ENCODE peak calls at places on chromosomes 16 and 17, in nine cellular contexts. One of them, this sample, is unnamed.
A peak's percentile ranks its signal among the peaks of the same experiment; 100 is the strongest.

GRCh38 chr17:68184141-68184571 is 63.7 kb upstream of the AMZ2 start:
- DNase-seq in PC-9: peak; percentile 68
- DNase-seq in astrocyte of the spinal cord: peak; percentile 23
- DNase-seq in stomach: no peak
- DNase-seq in tibial nerve: no peak
- DNase-seq in B cell: no peak
- DNase-seq in chondrocyte: no peak
- DNase-seq in fibroblast of the aortic adventitia: no peak
- DNase-seq in left ventricle myocardium inferior: no peak
- DNase-seq in this sample: no peak

GRCh38 chr17:55661359-55661758 is 61.3 kb downstream of the TMEM100 start:
- DNase-seq in tibial nerve: no peak
- DNase-seq in stomach: no peak
- DNase-seq in astrocyte of the spinal cord: no peak
- DNase-seq in PC-9: no peak
- DNase-seq in fibroblast of the aortic adventitia: no peak
- DNase-seq in chondrocyte: no peak
- DNase-seq in B cell: no peak
- DNase-seq in left ventricle myocardium inferior: no peak
- DNase-seq in this sample: no peak

GRCh38 chr17:42846594-42847280 is 2.4 kb downstream of the AOC2 start:
- DNase-seq in B cell: no peak
- DNase-seq in stomach: no peak
- DNase-seq in fibroblast of the aortic adventitia: peak; percentile 41
- DNase-seq in astrocyte of the spinal cord: peak; percentile 9
- DNase-seq in chondrocyte: no peak
- DNase-seq in left ventricle myocardium inferior: no peak
- DNase-seq in PC-9: no peak
- DNase-seq in tibial nerve: no peak
- DNase-seq in this sample: no peak

GRCh38 chr17:75557075-75557851 is 30.3 kb upstream of the MYO15B start:
- DNase-seq in B cell: no peak
- DNase-seq in astrocyte of the spinal cord: peak; percentile 15
- DNase-seq in PC-9: peak; percentile 80
- DNase-seq in chondrocyte: no peak
- DNase-seq in stomach: peak; percentile 95
- DNase-seq in tibial nerve: no peak
- DNase-seq in left ventricle myocardium inferior: no peak
- DNase-seq in fibroblast of the aortic adventitia: peak; percentile 70
- DNase-seq in this sample: no peak

GRCh38 chr16:64132686-64133085 is 989.2 kb downstream of the CDH11 start:
- DNase-seq in chondrocyte: no peak
- DNase-seq in left ventricle myocardium inferior: no peak
- DNase-seq in fibroblast of the aortic adventitia: no peak
- DNase-seq in tibial nerve: no peak
- DNase-seq in astrocyte of the spinal cord: no peak
- DNase-seq in stomach: no peak
- DNase-seq in PC-9: no peak
- DNase-seq in B cell: no peak
- DNase-seq in this sample: no peak

GRCh38 chr17:16106161-16106891 is 106.7 kb downstream of the TTC19 start:
- DNase-seq in fibroblast of the aortic adventitia: peak; percentile 84
- DNase-seq in B cell: no peak
- DNase-seq in chondrocyte: no peak
- DNase-seq in left ventricle myocardium inferior: no peak
- DNase-seq in tibial nerve: no peak
- DNase-seq in PC-9: no peak
- DNase-seq in stomach: no peak
- DNase-seq in astrocyte of the spinal cord: peak; percentile 50
- DNase-seq in this sample: no peak

GRCh38 chr16:85164838-85165516 is 52.7 kb upstream of the CIBAR2 start:
- DNase-seq in stomach: no peak
- DNase-seq in left ventricle myocardium inferior: no peak
- DNase-seq in tibial nerve: peak; percentile 65
- DNase-seq in astrocyte of the spinal cord: no peak
- DNase-seq in B cell: no peak
- DNase-seq in PC-9: peak; percentile 25
- DNase-seq in chondrocyte: no peak
- DNase-seq in fibroblast of the aortic adventitia: no peak
- DNase-seq in this sample: no peak

GRCh38 chr16:48556913-48557351 is 53.0 kb downstream of the N4BP1 start:
- DNase-seq in left ventricle myocardium inferior: no peak
- DNase-seq in PC-9: no peak
- DNase-seq in tibial nerve: no peak
- DNase-seq in chondrocyte: no peak
- DNase-seq in fibroblast of the aortic adventitia: peak; percentile 74
- DNase-seq in B cell: no peak
- DNase-seq in astrocyte of the spinal cord: peak; percentile 82
- DNase-seq in stomach: no peak
- DNase-seq in this sample: peak; percentile 41

GRCh38 chr17:81898029-81898866 is 3.8 kb upstream of the NPB start:
- DNase-seq in chondrocyte: no peak
- DNase-seq in fibroblast of the aortic adventitia: peak; percentile 93
- DNase-seq in stomach: no peak
- DNase-seq in astrocyte of the spinal cord: peak; percentile 94
- DNase-seq in tibial nerve: no peak
- DNase-seq in PC-9: peak; percentile 86
- DNase-seq in B cell: no peak
- DNase-seq in left ventricle myocardium inferior: no peak
- DNase-seq in this sample: no peak

GRCh38 chr17:42294469-42295398 is 6.4 kb downstream of the STAT5A start:
- DNase-seq in astrocyte of the spinal cord: no peak
- DNase-seq in stomach: no peak
- DNase-seq in PC-9: no peak
- DNase-seq in tibial nerve: no peak
- DNase-seq in fibroblast of the aortic adventitia: no peak
- DNase-seq in left ventricle myocardium inferior: no peak
- DNase-seq in chondrocyte: peak; percentile 37
- DNase-seq in B cell: no peak
- DNase-seq in this sample: no peak

GRCh38 chr16:27401768-27402568 is at the start of gene IL21R:
- DNase-seq in chondrocyte: no peak
- DNase-seq in PC-9: no peak
- DNase-seq in B cell: peak; percentile 91
- DNase-seq in tibial nerve: no peak
- DNase-seq in left ventricle myocardium inferior: peak; percentile 73
- DNase-seq in stomach: peak; percentile 50
- DNase-seq in astrocyte of the spinal cord: peak; percentile 84
- DNase-seq in fibroblast of the aortic adventitia: peak; percentile 59
- DNase-seq in this sample: peak; percentile 73

GRCh38 chr16:11349599-11350276 is 4.5 kb downstream of the RMI2 start:
- DNase-seq in stomach: peak; percentile 63
- DNase-seq in fibroblast of the aortic adventitia: peak; percentile 73
- DNase-seq in left ventricle myocardium inferior: peak; percentile 48
- DNase-seq in tibial nerve: peak; percentile 57
- DNase-seq in PC-9: no peak
- DNase-seq in B cell: no peak
- DNase-seq in chondrocyte: no peak
- DNase-seq in astrocyte of the spinal cord: peak; percentile 64
- DNase-seq in this sample: no peak

GRCh38 chr17:61410100-61410551 is 10.5 kb downstream of the TBX2 start:
- DNase-seq in chondrocyte: peak; percentile 76
- DNase-seq in astrocyte of the spinal cord: no peak
- DNase-seq in fibroblast of the aortic adventitia: no peak
- DNase-seq in PC-9: no peak
- DNase-seq in B cell: no peak
- DNase-seq in stomach: no peak
- DNase-seq in left ventricle myocardium inferior: no peak
- DNase-seq in tibial nerve: no peak
- DNase-seq in this sample: peak; percentile 23

GRCh38 chr16:70686376-70687171 is 721 bp upstream of the MTSS2 start:
- DNase-seq in fibroblast of the aortic adventitia: no peak
- DNase-seq in left ventricle myocardium inferior: no peak
- DNase-seq in chondrocyte: peak; percentile 93
- DNase-seq in astrocyte of the spinal cord: no peak
- DNase-seq in stomach: no peak
- DNase-seq in tibial nerve: no peak
- DNase-seq in PC-9: no peak
- DNase-seq in B cell: no peak
- DNase-seq in this sample: no peak

GRCh38 chr16:66366433-66367299 is at the start of gene CDH5:
- DNase-seq in astrocyte of the spinal cord: peak; percentile 25
- DNase-seq in stomach: no peak
- DNase-seq in tibial nerve: peak; percentile 44
- DNase-seq in left ventricle myocardium inferior: peak; percentile 77
- DNase-seq in chondrocyte: no peak
- DNase-seq in fibroblast of the aortic adventitia: peak; percentile 91
- DNase-seq in B cell: no peak
- DNase-seq in PC-9: no peak
- DNase-seq in this sample: no peak

GRCh38 chr16:3017806-3018506 is at the start of gene CLDN6:
- DNase-seq in chondrocyte: peak; percentile 92
- DNase-seq in stomach: no peak
- DNase-seq in fibroblast of the aortic adventitia: no peak
- DNase-seq in B cell: no peak
- DNase-seq in PC-9: no peak
- DNase-seq in astrocyte of the spinal cord: no peak
- DNase-seq in left ventricle myocardium inferior: no peak
- DNase-seq in tibial nerve: no peak
- DNase-seq in this sample: peak; percentile 68

GRCh38 chr16:63735456-63735855 is 1386.4 kb downstream of the CDH11 start:
- DNase-seq in PC-9: no peak
- DNase-seq in chondrocyte: no peak
- DNase-seq in B cell: no peak
- DNase-seq in fibroblast of the aortic adventitia: no peak
- DNase-seq in tibial nerve: no peak
- DNase-seq in astrocyte of the spinal cord: no peak
- DNase-seq in stomach: no peak
- DNase-seq in left ventricle myocardium inferior: no peak
- DNase-seq in this sample: no peak

GRCh38 chr17:76353004-76353598 is 615 bp downstream of the PRPSAP1 start:
- DNase-seq in left ventricle myocardium inferior: peak; percentile 36
- DNase-seq in PC-9: no peak
- DNase-seq in tibial nerve: no peak
- DNase-seq in chondrocyte: no peak
- DNase-seq in stomach: peak; percentile 34
- DNase-seq in fibroblast of the aortic adventitia: no peak
- DNase-seq in B cell: peak; percentile 40
- DNase-seq in astrocyte of the spinal cord: no peak
- DNase-seq in this sample: peak; percentile 70

GRCh38 chr17:28404812-28405570 is 1.0 kb downstream of the SLC46A1 start:
- DNase-seq in stomach: peak; percentile 50
- DNase-seq in fibroblast of the aortic adventitia: no peak
- DNase-seq in PC-9: peak; percentile 19
- DNase-seq in B cell: no peak
- DNase-seq in chondrocyte: peak; percentile 76
- DNase-seq in astrocyte of the spinal cord: no peak
- DNase-seq in tibial nerve: no peak
- DNase-seq in left ventricle myocardium inferior: no peak
- DNase-seq in this sample: no peak

DNA sequence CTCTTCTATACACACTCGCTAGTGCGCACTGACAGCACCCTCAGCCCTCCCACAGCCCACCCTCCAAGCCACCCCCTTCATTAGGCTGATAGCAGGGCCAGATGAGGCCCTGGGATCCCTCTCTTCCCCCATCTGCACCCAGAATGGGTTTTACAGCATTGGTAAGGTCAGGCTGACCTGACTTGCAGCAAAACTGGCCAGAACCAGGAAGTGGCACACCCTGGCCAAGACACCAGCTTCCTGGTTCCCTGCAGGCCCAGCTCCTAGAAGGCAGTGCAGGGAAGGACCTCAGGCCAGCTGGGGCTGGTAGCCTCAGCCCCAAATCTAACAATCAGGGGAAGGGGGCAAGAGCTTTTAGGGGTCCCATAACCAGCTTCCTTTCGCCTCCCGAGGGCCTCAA is 50.0 kb upstream of the MRPS23 start:
- DNase-seq in PC-9: peak; percentile 81
- DNase-seq in stomach: peak; percentile 83
- DNase-seq in chondrocyte: no peak
- DNase-seq in fibroblast of the aortic adventitia: no peak
- DNase-seq in left ventricle myocardium inferior: no peak
- DNase-seq in B cell: no peak
- DNase-seq in tibial nerve: no peak
- DNase-seq in astrocyte of the spinal cord: no peak
- DNase-seq in this sample: no peak
- TF ChIP-seq CTCF in PC-9: no peak
- TF ChIP-seq CTCF in stomach: no peak
- TF ChIP-seq CTCF in chondrocyte: no peak
- TF ChIP-seq CTCF in fibroblast of the aortic adventitia: no peak
- TF ChIP-seq CTCF in left ventricle myocardium inferior: no peak
- TF ChIP-seq CTCF in B cell: no peak
- TF ChIP-seq CTCF in tibial nerve: no peak
- TF ChIP-seq CTCF in astrocyte of the spinal cord: no peak
- TF ChIP-seq CTCF in this sample: no peak

GRCh38 chr16:81673432-81673831 is 105.7 kb upstream of the PLCG2 start:
- DNase-seq in PC-9: no peak
- DNase-seq in chondrocyte: no peak
- DNase-seq in astrocyte of the spinal cord: no peak
- DNase-seq in stomach: no peak
- DNase-seq in B cell: no peak
- DNase-seq in left ventricle myocardium inferior: no peak
- DNase-seq in tibial nerve: no peak
- DNase-seq in fibroblast of the aortic adventitia: no peak
- DNase-seq in this sample: no peak
- TF ChIP-seq CTCF in PC-9: no peak
- TF ChIP-seq CTCF in chondrocyte: no peak
- TF ChIP-seq CTCF in astrocyte of the spinal cord: no peak
- TF ChIP-seq CTCF in stomach: no peak
- TF ChIP-seq CTCF in B cell: no peak
- TF ChIP-seq CTCF in left ventricle myocardium inferior: no peak
- TF ChIP-seq CTCF in tibial nerve: no peak
- TF ChIP-seq CTCF in fibroblast of the aortic adventitia: no peak
- TF ChIP-seq CTCF in this sample: no peak

GRCh38 chr16:53404959-53405358 is 29.3 kb upstream of the RBL2 start:
- DNase-seq in astrocyte of the spinal cord: no peak
- DNase-seq in tibial nerve: no peak
- DNase-seq in PC-9: no peak
- DNase-seq in chondrocyte: no peak
- DNase-seq in left ventricle myocardium inferior: no peak
- DNase-seq in B cell: no peak
- DNase-seq in stomach: no peak
- DNase-seq in fibroblast of the aortic adventitia: peak; percentile 2
- DNase-seq in this sample: no peak
- TF ChIP-seq CTCF in astrocyte of the spinal cord: no peak
- TF ChIP-seq CTCF in tibial nerve: no peak
- TF ChIP-seq CTCF in PC-9: peak; percentile 59
- TF ChIP-seq CTCF in chondrocyte: peak; percentile 64
- TF ChIP-seq CTCF in left ventricle myocardium inferior: no peak
- TF ChIP-seq CTCF in B cell: peak; percentile 12
- TF ChIP-seq CTCF in stomach: no peak
- TF ChIP-seq CTCF in fibroblast of the aortic adventitia: peak; percentile 1
- TF ChIP-seq CTCF in this sample: no peak

DNA sequence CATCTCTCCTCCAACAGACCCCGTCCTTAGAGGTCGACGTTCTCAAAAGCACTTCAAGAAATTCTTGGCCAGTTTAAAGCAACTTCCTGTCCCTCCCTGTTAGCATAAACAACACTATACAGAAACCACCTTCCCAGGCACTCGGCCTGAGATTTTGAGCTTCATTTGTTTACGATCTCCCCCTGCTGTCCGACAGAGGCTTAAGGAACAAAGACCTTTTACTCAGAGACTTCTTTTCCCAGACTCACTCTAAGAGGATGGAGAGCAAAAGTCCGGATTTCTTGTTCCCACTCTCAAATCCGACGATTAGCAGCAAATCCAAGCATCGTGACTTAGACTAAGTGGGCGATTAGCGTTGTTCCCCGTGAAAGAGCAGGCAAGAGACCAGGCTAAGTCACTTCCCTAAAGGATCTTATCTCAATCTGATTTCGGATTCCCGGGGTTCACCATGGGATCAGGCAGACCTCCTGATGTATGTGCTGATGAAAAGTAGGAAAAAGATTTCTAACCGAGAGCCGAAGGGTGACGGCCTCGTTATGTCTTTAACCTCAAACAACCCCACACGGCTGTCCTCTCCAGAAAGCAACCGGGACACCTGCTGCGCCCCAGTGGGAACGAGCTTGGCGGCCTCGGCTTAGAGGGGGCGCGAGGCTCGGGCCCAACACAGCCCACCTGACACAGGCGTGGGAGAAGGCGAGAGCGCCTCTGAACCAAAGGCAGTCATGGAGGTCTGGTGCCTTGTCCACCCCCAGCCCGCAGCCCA is 591 bp downstream of the INPP5K start:
- DNase-seq in fibroblast of the aortic adventitia: peak; percentile 93
- DNase-seq in stomach: peak; percentile 64
- DNase-seq in astrocyte of the spinal cord: peak; percentile 89
- DNase-seq in PC-9: peak; percentile 76
- DNase-seq in tibial nerve: no peak
- DNase-seq in left ventricle myocardium inferior: no peak
- DNase-seq in chondrocyte: no peak
- DNase-seq in B cell: peak; percentile 78
- DNase-seq in this sample: peak; percentile 85
- TF ChIP-seq CTCF in fibroblast of the aortic adventitia: peak; percentile 75
- TF ChIP-seq CTCF in stomach: no peak
- TF ChIP-seq CTCF in astrocyte of the spinal cord: peak; percentile 65
- TF ChIP-seq CTCF in PC-9: peak; percentile 81
- TF ChIP-seq CTCF in tibial nerve: peak; percentile 84
- TF ChIP-seq CTCF in left ventricle myocardium inferior: peak; percentile 74
- TF ChIP-seq CTCF in chondrocyte: peak; percentile 86
- TF ChIP-seq CTCF in B cell: peak; percentile 72
- TF ChIP-seq CTCF in this sample: peak; percentile 71